ENCODE peak calls at places on chromosomes 5 and 9, in nine cellular contexts. T is ovary, L is fibroblast of lung, N is A549, W is stomach, P is mammary epithelial cell, A is GM23248, J is OCI-LY7, R is heart left ventricle. M is an unnamed sample.

GRCh38 chr9:100679834-100680233 is 102.0 kb downstream of the CAVIN4 start:
- DNase-seq in T (no peak), L (no peak), N (no peak), W (no peak), P (no peak), A (no peak), J (no peak), R (no peak), M (no peak)

GRCh38 chr5:138900281-138900965 is 25.3 kb upstream of the LRRTM2 start:
- DNase-seq in T (no peak), L (peak; percentile 73), N (no peak), W (no peak), P (peak; percentile 76), A (peak; percentile 45), J (no peak), R (no peak), M (no peak)

GRCh38 chr5:68795190-68795589 is 298.6 kb upstream of the SLC30A5 start:
- DNase-seq in T (no peak), L (no peak), N (no peak), W (no peak), P (no peak), A (no peak), J (no peak), R (peak; percentile 27), M (no peak)

GRCh38 chr9:72996106-72996505 is 43.3 kb upstream of the ALDH1A1 start:
- DNase-seq in T (no peak), L (no peak), N (peak; percentile 82), W (no peak), P (no peak), A (peak; percentile 57), J (no peak), R (no peak), M (no peak)

GRCh38 chr5:155260798-155261197 is 247.2 kb downstream of the KIF4B start:
- DNase-seq in T (no peak), L (no peak), N (peak; percentile 28), W (no peak), P (no peak), A (no peak), J (peak; percentile 35), R (no peak), M (no peak)

GRCh38 chr9:110291921-110292575 is 35.7 kb upstream of the TXN start:
- DNase-seq in T (no peak), L (no peak), N (no peak), W (no peak), P (peak; percentile 51), A (no peak), J (no peak), R (no peak), M (peak; percentile 12)

GRCh38 chr5:173474881-173475287 is 141.6 kb downstream of the BOD1 start:
- DNase-seq in T (no peak), L (peak; percentile 84), N (no peak), W (no peak), P (no peak), A (peak; percentile 91), J (no peak), R (no peak), M (peak; percentile 22)

GRCh38 chr9:111232997-111233790 is 96.8 kb downstream of the OR2K2 start:
- DNase-seq in T (no peak), L (peak; percentile 19), N (no peak), W (no peak), P (no peak), A (no peak), J (no peak), R (no peak), M (peak; percentile 2)

DNA sequence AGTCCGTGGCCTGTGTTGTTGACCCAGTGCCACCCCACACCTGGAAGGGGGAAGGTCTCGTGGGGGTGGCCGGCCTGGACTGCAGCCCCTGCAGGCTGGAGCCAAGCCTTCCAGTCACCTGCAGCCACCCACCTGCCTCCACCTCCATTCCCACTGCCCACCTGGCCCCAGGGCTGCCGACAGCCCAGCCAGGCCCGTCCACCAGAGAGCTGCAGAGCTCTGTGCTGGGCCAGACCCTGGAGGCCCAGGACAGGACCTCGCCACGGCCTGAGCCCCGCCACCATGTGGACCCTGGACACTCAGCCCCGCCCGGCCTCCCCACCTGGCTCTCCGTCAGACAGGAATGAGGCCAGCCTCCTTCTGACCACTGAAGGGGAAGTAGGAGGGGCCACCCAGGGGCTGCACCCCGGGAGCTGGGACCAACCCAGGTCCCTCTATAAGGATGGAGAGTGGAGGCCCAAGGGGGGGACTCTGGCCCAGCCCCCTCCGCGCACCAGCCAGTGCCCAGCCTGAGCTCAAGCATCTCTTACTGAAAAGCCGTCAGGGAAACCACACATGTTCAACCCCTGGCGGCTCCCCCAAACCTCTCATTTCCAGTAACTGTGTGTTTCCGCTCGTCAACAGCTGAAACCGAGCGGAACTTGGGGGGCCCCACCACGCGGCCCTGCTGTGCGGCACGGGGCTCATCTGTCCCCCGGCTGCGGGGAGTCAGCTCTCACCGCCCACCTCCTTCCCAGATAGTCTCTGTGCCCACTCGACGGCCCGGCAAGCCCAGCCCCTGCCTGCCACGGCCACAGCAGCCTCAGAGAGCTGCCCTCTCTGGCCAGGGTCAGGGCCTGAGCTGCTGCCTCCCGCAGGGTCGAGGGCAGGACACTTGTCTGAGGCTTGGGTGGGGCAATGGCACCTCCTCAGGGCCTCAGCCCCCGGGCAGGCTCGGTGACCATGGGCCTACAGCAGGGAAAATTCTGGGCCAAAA is 12.8 kb downstream of the NOTCH1 start:
- DNase-seq in T (no peak), L (no peak), N (no peak), W (no peak), P (no peak), A (no peak), J (no peak), R (no peak), M (no peak)
- H3K27ac ChIP-seq in T (no peak overlapping the region), L (no peak overlapping the region), N (no peak overlapping the region), W (peak overlapping the region; percentile 82), P (no peak overlapping the region), A (no peak overlapping the region), J (no peak overlapping the region), R (peak overlapping the region; percentile 37), M (no peak overlapping the region)

DNA sequence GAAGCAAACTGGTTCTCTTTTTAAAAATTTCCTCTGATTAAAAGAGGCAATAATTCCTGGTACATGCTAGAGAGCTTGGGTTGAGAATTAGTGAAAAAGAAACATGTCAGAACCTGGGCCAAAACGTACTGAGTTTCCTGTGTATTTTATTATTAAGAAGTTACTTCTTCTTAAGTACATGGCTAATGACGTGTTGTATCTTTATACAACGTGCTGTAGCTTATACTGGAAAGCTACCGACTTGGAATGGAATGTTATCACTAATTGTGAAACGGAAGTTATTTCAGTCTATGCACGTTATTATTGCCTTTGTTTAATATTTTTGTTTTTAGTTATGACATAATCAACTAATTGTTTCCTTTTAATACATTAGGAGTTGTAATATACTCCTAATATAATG is 43.1 kb downstream of the ZNF366 start:
- DNase-seq in T (no peak), L (no peak), N (no peak), W (no peak), P (no peak), A (no peak), J (no peak), R (no peak), M (no peak)
- H3K4me1 ChIP-seq in T (peaks cover 8% of the 10 kb centered on the region), L (peaks cover 5% of the 10 kb centered on the region), N (peaks cover 6% of the 10 kb centered on the region), W (peaks cover 22% of the 10 kb centered on the region), P (peaks cover 42% of the 10 kb centered on the region), A (peaks cover 24% of the 10 kb centered on the region), J (no peaks in the 10 kb centered on the region), R (peaks cover 57% of the 10 kb centered on the region), M (peaks cover 35% of the 10 kb centered on the region)

GRCh38 chr5:10610058-10610457 is 46.2 kb downstream of the ANKRD33B start:
- DNase-seq in T (no peak), L (no peak), N (no peak), W (no peak), P (no peak), A (no peak), J (no peak), R (no peak), M (no peak)

GRCh38 chr5:10604975-10605374 is 41.1 kb downstream of the ANKRD33B start:
- DNase-seq in T (no peak), L (no peak), N (no peak), W (no peak), P (no peak), A (no peak), J (no peak), R (no peak), M (no peak)

GRCh38 chr5:10607666-10608442 is 44.0 kb downstream of the ANKRD33B start:
- DNase-seq in T (no peak), L (peak; percentile 52), N (peak; percentile 63), W (no peak), P (no peak), A (peak; percentile 93), J (peak; percentile 77), R (peak; percentile 76), M (no peak)

GRCh38 chr5:10611290-10611689 is 47.4 kb downstream of the ANKRD33B start:
- DNase-seq in T (no peak), L (peak; percentile 84), N (no peak), W (no peak), P (no peak), A (no peak), J (no peak), R (no peak), M (no peak)

DNA sequence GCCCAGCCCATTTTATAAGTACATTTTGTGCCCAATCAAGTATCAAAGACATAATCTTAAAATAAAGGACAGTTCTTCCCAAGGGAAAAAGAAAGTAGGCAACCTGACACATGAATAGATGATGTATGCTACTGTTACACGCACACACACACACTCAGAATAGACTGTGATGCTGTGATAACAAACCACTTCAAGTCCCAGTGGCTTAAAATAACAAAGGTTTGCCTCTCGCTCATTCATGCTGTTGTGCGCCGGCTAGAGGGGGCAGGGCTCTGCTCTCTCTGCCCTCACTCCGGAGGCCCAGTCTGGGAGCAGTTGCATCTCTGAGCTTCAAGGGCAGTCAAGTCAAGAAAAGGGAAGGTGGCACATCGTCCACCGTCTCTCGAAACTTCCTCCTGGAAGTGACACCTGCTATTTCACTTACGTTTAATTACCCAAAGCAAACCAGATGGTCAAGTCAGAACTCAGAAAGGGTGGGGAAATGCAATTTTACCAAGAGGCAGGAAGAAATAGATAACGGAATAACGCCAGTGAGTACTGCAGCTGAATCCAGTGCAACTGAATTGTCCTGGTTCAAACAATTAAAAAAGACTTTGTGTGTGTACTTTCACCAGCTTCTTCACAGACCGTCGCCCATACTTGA is 43.3 kb downstream of the ANKRD33B start:
- DNase-seq in T (no peak), L (peak; percentile 89), N (no peak), W (no peak), P (no peak), A (no peak), J (peak; percentile 97), R (peak; percentile 81), M (no peak)
- H3K27ac ChIP-seq in T (no peak overlapping the region), L (peak overlapping the region; percentile 4), N (no peak overlapping the region), W (peak overlapping the region; percentile 63), P (no peak overlapping the region), A (peak overlapping the region; percentile 80), J (peak overlapping the region; percentile 98), R (peak overlapping the region; percentile 76), M (no peak overlapping the region)

GRCh38 chr5:150496534-150496933 is 11.4 kb upstream of the NDST1 start:
- DNase-seq in T (no peak), L (no peak), N (no peak), W (no peak), P (no peak), A (no peak), J (no peak), R (peak; percentile 62), M (no peak)

GRCh38 chr5:150498501-150498900 is 9.4 kb upstream of the NDST1 start:
- DNase-seq in T (no peak), L (no peak), N (no peak), W (no peak), P (no peak), A (peak; percentile 27), J (no peak), R (no peak), M (no peak)

GRCh38 chr5:150497274-150497988 is 10.5 kb upstream of the NDST1 start:
- DNase-seq in T (peak; percentile 72), L (peak; percentile 95), N (peak; percentile 88), W (peak; percentile 68), P (peak; percentile 96), A (peak; percentile 99), J (no peak), R (peak; percentile 89), M (peak; percentile 95)

GRCh38 chr5:150497989-150498317 is 10.0 kb upstream of the NDST1 start:
- DNase-seq in T (no peak), L (no peak), N (no peak), W (no peak), P (no peak), A (no peak), J (no peak), R (no peak), M (no peak)

DNA sequence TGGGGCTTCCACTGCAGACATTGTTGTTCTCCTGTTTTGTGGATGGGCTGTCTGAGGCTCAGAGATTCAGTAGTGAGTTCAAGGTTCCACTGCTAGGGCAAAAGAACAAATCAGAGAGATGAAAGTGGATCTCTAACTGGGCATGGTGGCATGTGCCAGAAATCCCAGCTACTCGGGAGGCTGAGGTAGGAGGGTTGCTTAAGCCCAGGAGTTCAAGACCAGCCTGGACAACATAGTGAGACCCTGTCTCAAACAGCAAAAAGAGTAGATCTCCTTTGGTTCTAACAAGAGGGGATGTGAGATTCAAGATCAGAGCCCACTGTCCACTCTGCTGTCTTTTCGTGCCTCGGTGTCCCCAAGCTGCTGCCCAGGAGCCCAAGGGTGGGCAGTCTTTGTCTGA is 11.8 kb upstream of the NDST1 start:
- DNase-seq in T (no peak), L (no peak), N (no peak), W (no peak), P (no peak), A (no peak), J (no peak), R (no peak), M (no peak)
- H3K4me1 ChIP-seq in T (peaks cover 43% of the 10 kb centered on the region), L (peaks cover 60% of the 10 kb centered on the region), N (peaks cover 79% of the 10 kb centered on the region), W (peaks cover 80% of the 10 kb centered on the region), P (peaks cover 71% of the 10 kb centered on the region), A (peaks cover 67% of the 10 kb centered on the region), J (peaks cover 26% of the 10 kb centered on the region), R (peaks cover 79% of the 10 kb centered on the region), M (peaks cover 31% of the 10 kb centered on the region)

M was measured in PC-3.